ENCODE peak calls at places on chromosomes 2 and 18, in four cellular contexts. P, L, W and T are unnamed samples.

GRCh38 chr2:128279786-128280701 is 38.6 kb downstream of the HS6ST1 start:
- DNase-seq in P (no peak), L (no peak), W (no peak), T (no peak)

GRCh38 chr2:173258704-173259103 is 96.0 kb upstream of the CDCA7 start:
- DNase-seq in P (no peak), L (no peak), W (no peak), T (no peak)

GRCh38 chr18:55206941-55207340 is 247.7 kb upstream of the CCDC68 start:
- DNase-seq in P (no peak), L (no peak), W (no peak), T (no peak)

GRCh38 chr2:201985740-201986735 is 47.6 kb upstream of the FZD7 start:
- DNase-seq in P (no peak), L (no peak), W (peak; percentile 27), T (no peak)

GRCh38 chr2:241598061-241598460 is 38.9 kb downstream of the THAP4 start:
- DNase-seq in P (no peak), L (no peak), W (no peak), T (no peak)

GRCh38 chr2:233013027-233013461 is at the start of gene NGEF:
- DNase-seq in P (no peak), L (no peak), W (peak; percentile 95), T (no peak)

GRCh38 chr2:241563031-241563507 is 4.5 kb downstream of the BOK start:
- DNase-seq in P (no peak), L (no peak), W (no peak), T (no peak)

GRCh38 chr2:151071906-151072305 is 189.8 kb downstream of the RBM43 start:
- DNase-seq in P (no peak), L (no peak), W (no peak), T (no peak)

GRCh38 chr2:26346454-26347053 is at the start of gene ADGRF3:
- DNase-seq in P (no peak), L (peak; percentile 73), W (peak; percentile 63), T (no peak)

GRCh38 chr2:227221120-227221519 is 56.7 kb downstream of the COL4A3 start:
- DNase-seq in P (no peak), L (no peak), W (no peak), T (no peak)

GRCh38 chr2:159890945-159891588 is 93.1 kb upstream of the CD302 start:
- DNase-seq in P (no peak), L (no peak), W (no peak), T (no peak)
- H3K9ac ChIP-seq in P (no peak overlapping the region), L (no peak overlapping the region), W (no peak overlapping the region), T (no peak overlapping the region)

GRCh38 chr2:234483568-234484251 is 13.2 kb downstream of the ARL4C start:
- DNase-seq in P (no peak), L (peak; percentile 1), W (no peak), T (no peak)
- TF ChIP-seq SRF in P (no peak), L (no peak), W (no peak), T (no peak)

GRCh38 chr2:43171789-43172188 is 54.6 kb downstream of the ZFP36L2 start:
- DNase-seq in P (no peak), L (peak; percentile 90), W (peak; percentile 60), T (no peak)
- H3K9ac ChIP-seq in P (no peak overlapping the region), L (peak overlapping the region; percentile 80), W (no peak overlapping the region), T (no peak overlapping the region)

DNA sequence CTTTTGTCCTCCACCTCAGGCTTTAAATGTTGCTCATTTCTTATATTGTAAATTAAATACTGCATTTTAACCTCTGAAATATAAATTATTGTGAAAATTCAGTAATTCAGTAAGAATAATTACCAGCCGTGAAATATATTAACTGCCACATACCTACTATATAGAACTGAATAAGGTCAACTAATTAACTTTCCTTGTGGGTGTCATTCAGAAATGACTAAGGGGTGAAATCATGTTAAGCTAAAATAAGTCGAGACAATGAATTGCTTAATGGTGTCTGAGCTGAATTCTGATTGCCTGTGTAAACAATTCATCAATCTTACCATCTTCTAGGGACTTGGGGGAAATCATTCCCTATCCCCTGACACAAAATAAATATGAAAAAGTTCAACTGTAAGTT is 255.2 kb downstream of the METTL4 start:
- DNase-seq in P (no peak), L (no peak), W (no peak), T (no peak)
- TF ChIP-seq SRF in P (no peak), L (no peak), W (no peak), T (no peak)

GRCh38 chr2:39570130-39570555 is 95.6 kb upstream of the TMEM178A start:
- DNase-seq in P (no peak), L (no peak), W (peak; percentile 77), T (no peak)
- H3K9ac ChIP-seq in P (no peak overlapping the region), L (no peak overlapping the region), W (no peak overlapping the region), T (no peak overlapping the region)

DNA sequence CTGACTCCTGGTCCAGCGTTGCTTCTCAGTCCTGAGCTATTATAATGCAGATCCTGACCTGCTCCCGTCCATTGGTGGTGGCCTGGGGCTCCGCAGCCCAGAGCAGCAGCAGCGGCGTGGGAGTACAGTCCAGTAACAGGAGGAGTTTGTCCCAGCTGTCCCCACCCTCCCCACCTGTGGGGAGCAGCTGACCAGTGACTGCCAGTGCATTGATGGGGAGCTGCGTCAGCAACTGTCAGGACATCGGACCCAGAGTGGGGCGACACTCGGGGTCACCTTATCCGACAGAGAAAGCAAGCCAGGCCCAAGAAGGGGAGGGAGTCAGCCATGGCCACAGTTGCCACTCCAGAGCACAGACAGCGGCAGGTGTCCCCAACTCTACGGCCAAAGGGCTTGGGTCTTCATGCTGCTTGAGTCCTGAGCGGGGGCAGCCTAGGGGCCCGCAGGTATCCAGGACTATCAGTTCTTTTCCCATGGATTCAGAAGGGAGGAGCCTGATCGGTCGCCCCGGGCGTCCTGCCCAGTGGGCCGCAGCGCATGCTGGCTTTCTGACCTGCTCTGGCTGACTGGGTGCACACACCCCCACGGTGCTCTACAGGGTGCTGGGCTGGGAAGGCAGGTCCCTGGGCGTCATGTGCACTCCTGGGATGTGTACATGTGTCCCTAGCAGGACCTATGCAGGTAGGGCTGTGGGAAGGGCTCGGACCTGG is 29.7 kb downstream of the DNMT3A start:
- DNase-seq in P (no peak), L (no peak), W (no peak), T (no peak)
- TF ChIP-seq SRF in P (no peak), L (no peak), W (no peak), T (no peak)

GRCh38 chr2:219175928-219176817 is 552 bp downstream of the CNPPD1 start:
- DNase-seq in P (no peak), L (peak; percentile 39), W (no peak), T (no peak)
- H3K9ac ChIP-seq in P (peak overlapping the region; percentile 62), L (peak overlapping the region; percentile 94), W (peak overlapping the region; percentile 82), T (peak overlapping the region; percentile 85)

GRCh38 chr2:129300456-129300855 is 679.0 kb upstream of the RAB6C start:
- DNase-seq in P (no peak), L (no peak), W (no peak), T (no peak)

GRCh38 chr2:129299756-129300155 is 679.7 kb upstream of the RAB6C start:
- DNase-seq in P (no peak), L (no peak), W (no peak), T (no peak)

GRCh38 chr2:129297430-129297829 is 682.0 kb upstream of the RAB6C start:
- DNase-seq in P (no peak), L (peak; percentile 11), W (no peak), T (no peak)

GRCh38 chr2:129299338-129299737 is 680.1 kb upstream of the RAB6C start:
- DNase-seq in P (no peak), L (no peak), W (no peak), T (no peak)

DNA sequence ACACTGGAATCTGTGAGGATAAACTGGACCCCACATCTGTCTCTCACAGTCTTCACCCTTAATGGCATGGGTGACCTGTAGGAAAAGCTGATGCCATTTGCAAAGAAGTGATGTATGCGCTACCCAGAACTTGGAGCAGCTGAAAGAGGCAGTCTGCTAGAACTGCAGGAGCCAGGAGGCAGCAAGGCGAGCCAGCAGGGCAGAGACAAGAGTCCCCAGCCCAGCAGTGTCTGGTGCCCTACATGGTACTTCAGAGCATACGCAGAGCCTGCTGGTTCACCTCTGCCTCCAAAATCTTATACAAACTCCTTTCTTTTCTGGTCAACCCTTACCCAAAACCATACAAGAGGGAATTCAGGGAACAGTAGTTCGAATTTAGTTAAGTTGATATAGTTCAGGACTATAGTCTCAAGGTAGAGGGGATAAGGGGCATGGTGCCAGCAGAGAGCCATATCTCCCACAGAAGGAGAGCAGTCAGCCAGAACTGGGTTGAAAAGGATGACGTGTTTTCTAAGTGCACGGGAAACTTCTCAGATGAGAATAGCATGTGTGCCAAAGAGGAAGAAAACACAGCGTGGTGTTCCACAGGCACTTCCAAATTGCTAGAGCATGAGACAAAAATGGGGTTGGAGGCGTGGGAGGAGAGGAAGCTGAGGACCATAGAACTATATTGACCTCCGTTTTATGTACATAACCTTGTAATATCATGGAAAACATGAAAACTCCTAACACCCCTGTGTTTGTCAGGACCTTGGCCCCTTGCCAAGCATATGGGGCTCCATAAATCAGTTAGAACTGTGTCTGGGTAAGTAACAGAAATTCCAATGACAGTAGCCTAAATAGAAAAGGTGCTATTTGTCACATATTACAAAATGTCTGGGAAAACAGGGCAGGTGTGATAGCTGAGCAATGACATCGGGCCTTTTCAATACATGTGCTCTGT is 682.8 kb upstream of the RAB6C start:
- DNase-seq in P (no peak), L (no peak), W (no peak), T (no peak)
- TF ChIP-seq SRF in P (no peak), L (no peak), W (no peak), T (no peak)

GRCh38 chr2:204664708-204665121 is 119.4 kb downstream of the PARD3B start:
- DNase-seq in P (no peak), L (no peak), W (peak; percentile 60), T (no peak)
- H3K9ac ChIP-seq in P (no peak overlapping the region), L (no peak overlapping the region), W (no peak overlapping the region), T (no peak overlapping the region)